ENCODE peak calls at places on chromosomes 13 and 19, in seven cellular contexts. One of them, this sample, is unnamed.

GRCh38 chr13:86383561-86383960 is 584.3 kb upstream of the SLITRK6 start:
- DNase-seq in fibroblast of mammary gland: no peak
- DNase-seq in colonic mucosa: no peak
- DNase-seq in ovary: no peak
- DNase-seq in neural progenitor cell: no peak
- DNase-seq in fibroblast of lung: no peak
- DNase-seq in cardiac muscle cell: no peak
- DNase-seq in this sample: no peak

GRCh38 chr13:20716951-20717350 is 13.5 kb downstream of the IL17D start:
- DNase-seq in ovary: no peak
- DNase-seq in fibroblast of lung: no peak
- DNase-seq in fibroblast of mammary gland: no peak
- DNase-seq in neural progenitor cell: peak; percentile 92
- DNase-seq in colonic mucosa: no peak
- DNase-seq in cardiac muscle cell: no peak
- DNase-seq in this sample: no peak

GRCh38 chr13:34967851-34968562 is 25.9 kb downstream of the NBEA start:
- DNase-seq in fibroblast of mammary gland: no peak
- DNase-seq in neural progenitor cell: no peak
- DNase-seq in fibroblast of lung: peak; percentile 71
- DNase-seq in colonic mucosa: no peak
- DNase-seq in ovary: no peak
- DNase-seq in cardiac muscle cell: no peak
- DNase-seq in this sample: peak; percentile 37

GRCh38 chr19:6262519-6262918 is 17.3 kb downstream of the MLLT1 start:
- DNase-seq in colonic mucosa: no peak
- DNase-seq in fibroblast of lung: no peak
- DNase-seq in neural progenitor cell: no peak
- DNase-seq in cardiac muscle cell: no peak
- DNase-seq in fibroblast of mammary gland: no peak
- DNase-seq in ovary: no peak
- DNase-seq in this sample: no peak

GRCh38 chr13:44181938-44182337 is 191.7 kb upstream of the SERP2 start:
- DNase-seq in fibroblast of lung: peak; percentile 49
- DNase-seq in neural progenitor cell: no peak
- DNase-seq in fibroblast of mammary gland: no peak
- DNase-seq in ovary: no peak
- DNase-seq in cardiac muscle cell: no peak
- DNase-seq in colonic mucosa: no peak
- DNase-seq in this sample: peak; percentile 44

GRCh38 chr13:31638577-31638976 is 100.7 kb upstream of the RXFP2 start:
- DNase-seq in fibroblast of mammary gland: peak; percentile 87
- DNase-seq in neural progenitor cell: no peak
- DNase-seq in fibroblast of lung: peak; percentile 82
- DNase-seq in ovary: no peak
- DNase-seq in colonic mucosa: no peak
- DNase-seq in cardiac muscle cell: peak; percentile 76
- DNase-seq in this sample: peak; percentile 85

GRCh38 chr13:79775830-79776229 is 294.9 kb downstream of the NDFIP2 start:
- DNase-seq in ovary: no peak
- DNase-seq in fibroblast of lung: peak; percentile 83
- DNase-seq in fibroblast of mammary gland: peak; percentile 80
- DNase-seq in cardiac muscle cell: peak; percentile 85
- DNase-seq in colonic mucosa: peak; percentile 61
- DNase-seq in neural progenitor cell: peak; percentile 61
- DNase-seq in this sample: peak; percentile 83

GRCh38 chr13:31946091-31946770 is 85.3 kb upstream of the FRY start:
- DNase-seq in cardiac muscle cell: peak; percentile 38
- DNase-seq in ovary: no peak
- DNase-seq in neural progenitor cell: no peak
- DNase-seq in fibroblast of mammary gland: no peak
- DNase-seq in fibroblast of lung: peak; percentile 33
- DNase-seq in colonic mucosa: no peak
- DNase-seq in this sample: no peak

GRCh38 chr19:51687791-51688664 is 5.1 kb upstream of the SPACA6 start:
- DNase-seq in fibroblast of lung: peak; percentile 60
- DNase-seq in ovary: peak; percentile 78
- DNase-seq in cardiac muscle cell: peak; percentile 71
- DNase-seq in colonic mucosa: peak; percentile 45
- DNase-seq in fibroblast of mammary gland: peak; percentile 74
- DNase-seq in neural progenitor cell: peak; percentile 72
- DNase-seq in this sample: peak; percentile 55

GRCh38 chr19:16104722-16105121 is 7.0 kb upstream of the RAB8A start:
- DNase-seq in fibroblast of lung: no peak
- DNase-seq in ovary: no peak
- DNase-seq in neural progenitor cell: no peak
- DNase-seq in cardiac muscle cell: no peak
- DNase-seq in fibroblast of mammary gland: peak; percentile 42
- DNase-seq in colonic mucosa: no peak
- DNase-seq in this sample: no peak

GRCh38 chr19:33147538-33147937 is 15.6 kb downstream of the WDR88 start:
- DNase-seq in colonic mucosa: no peak
- DNase-seq in ovary: no peak
- DNase-seq in neural progenitor cell: no peak
- DNase-seq in fibroblast of lung: no peak
- DNase-seq in fibroblast of mammary gland: no peak
- DNase-seq in cardiac muscle cell: no peak
- DNase-seq in this sample: no peak

GRCh38 chr19:4730740-4731171 is 7.1 kb upstream of the DPP9 start:
- DNase-seq in fibroblast of mammary gland: no peak
- DNase-seq in colonic mucosa: peak; percentile 55
- DNase-seq in fibroblast of lung: no peak
- DNase-seq in cardiac muscle cell: no peak
- DNase-seq in neural progenitor cell: no peak
- DNase-seq in ovary: no peak
- DNase-seq in this sample: no peak

GRCh38 chr13:49938274-49938673 is 2.1 kb upstream of the SPRYD7 start:
- DNase-seq in cardiac muscle cell: no peak
- DNase-seq in fibroblast of mammary gland: no peak
- DNase-seq in ovary: no peak
- DNase-seq in neural progenitor cell: no peak
- DNase-seq in colonic mucosa: peak; percentile 49
- DNase-seq in fibroblast of lung: no peak
- DNase-seq in this sample: no peak

DNA sequence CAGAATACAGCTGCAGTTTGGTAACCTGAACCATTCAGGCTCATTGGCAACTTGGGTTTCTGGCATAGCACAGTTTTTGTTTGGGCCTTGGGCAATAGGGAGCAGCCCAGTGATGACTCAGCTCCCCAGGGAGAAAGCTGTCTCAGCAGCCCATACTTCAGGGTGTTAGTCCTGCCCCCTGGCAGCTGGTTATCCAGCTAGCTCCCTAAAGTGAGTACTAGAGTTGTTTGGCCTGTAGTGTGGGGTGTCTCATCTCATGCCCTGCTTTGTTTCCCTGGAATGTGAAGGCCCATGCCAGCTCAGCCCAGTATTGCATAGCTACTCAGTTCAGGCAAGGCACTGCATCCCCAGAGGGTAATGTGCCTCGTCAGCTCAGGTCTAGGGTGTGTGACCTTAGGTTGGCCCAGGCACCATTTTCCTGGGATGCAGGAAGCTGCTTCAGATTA is 18.2 kb upstream of the ZNF543 start:
- DNase-seq in colonic mucosa: no peak
- DNase-seq in cardiac muscle cell: peak; percentile 97
- DNase-seq in fibroblast of mammary gland: peak; percentile 97
- DNase-seq in neural progenitor cell: no peak
- DNase-seq in fibroblast of lung: peak; percentile 88
- DNase-seq in ovary: no peak
- DNase-seq in this sample: peak; percentile 83
- TF ChIP-seq CTCF in colonic mucosa: no peak
- TF ChIP-seq CTCF in cardiac muscle cell: peak; percentile 14
- TF ChIP-seq CTCF in fibroblast of mammary gland: peak; percentile 11
- TF ChIP-seq CTCF in neural progenitor cell: no peak
- TF ChIP-seq CTCF in fibroblast of lung: no peak
- TF ChIP-seq CTCF in ovary: no peak
- TF ChIP-seq CTCF in this sample: no peak

GRCh38 chr19:55383789-55384575 is at the start of gene TMEM238:
- DNase-seq in neural progenitor cell: peak; percentile 88
- DNase-seq in cardiac muscle cell: peak; percentile 75
- DNase-seq in fibroblast of mammary gland: peak; percentile 64
- DNase-seq in ovary: peak; percentile 69
- DNase-seq in colonic mucosa: peak; percentile 83
- DNase-seq in fibroblast of lung: peak; percentile 71
- DNase-seq in this sample: peak; percentile 68
- TF ChIP-seq CTCF in neural progenitor cell: no peak
- TF ChIP-seq CTCF in cardiac muscle cell: no peak
- TF ChIP-seq CTCF in fibroblast of mammary gland: no peak
- TF ChIP-seq CTCF in ovary: no peak
- TF ChIP-seq CTCF in colonic mucosa: no peak
- TF ChIP-seq CTCF in fibroblast of lung: no peak
- TF ChIP-seq CTCF in this sample: no peak

GRCh38 chr19:35476149-35476548 is 14.1 kb downstream of the KRTDAP start:
- DNase-seq in colonic mucosa: no peak
- DNase-seq in fibroblast of mammary gland: no peak
- DNase-seq in ovary: no peak
- DNase-seq in fibroblast of lung: no peak
- DNase-seq in cardiac muscle cell: no peak
- DNase-seq in neural progenitor cell: peak; percentile 35
- DNase-seq in this sample: no peak
- TF ChIP-seq CTCF in colonic mucosa: no peak
- TF ChIP-seq CTCF in fibroblast of mammary gland: peak; percentile 4
- TF ChIP-seq CTCF in ovary: no peak
- TF ChIP-seq CTCF in fibroblast of lung: no peak
- TF ChIP-seq CTCF in cardiac muscle cell: peak; percentile 10
- TF ChIP-seq CTCF in neural progenitor cell: peak; percentile 54
- TF ChIP-seq CTCF in this sample: no peak

GRCh38 chr13:22039961-22040360 is 369.1 kb downstream of the FGF9 start:
- DNase-seq in fibroblast of mammary gland: no peak
- DNase-seq in ovary: no peak
- DNase-seq in colonic mucosa: no peak
- DNase-seq in fibroblast of lung: no peak
- DNase-seq in cardiac muscle cell: no peak
- DNase-seq in neural progenitor cell: no peak
- DNase-seq in this sample: no peak

GRCh38 chr13:22041741-22042140 is 370.9 kb downstream of the FGF9 start:
- DNase-seq in cardiac muscle cell: no peak
- DNase-seq in fibroblast of lung: no peak
- DNase-seq in fibroblast of mammary gland: no peak
- DNase-seq in neural progenitor cell: no peak
- DNase-seq in ovary: no peak
- DNase-seq in colonic mucosa: no peak
- DNase-seq in this sample: no peak

DNA sequence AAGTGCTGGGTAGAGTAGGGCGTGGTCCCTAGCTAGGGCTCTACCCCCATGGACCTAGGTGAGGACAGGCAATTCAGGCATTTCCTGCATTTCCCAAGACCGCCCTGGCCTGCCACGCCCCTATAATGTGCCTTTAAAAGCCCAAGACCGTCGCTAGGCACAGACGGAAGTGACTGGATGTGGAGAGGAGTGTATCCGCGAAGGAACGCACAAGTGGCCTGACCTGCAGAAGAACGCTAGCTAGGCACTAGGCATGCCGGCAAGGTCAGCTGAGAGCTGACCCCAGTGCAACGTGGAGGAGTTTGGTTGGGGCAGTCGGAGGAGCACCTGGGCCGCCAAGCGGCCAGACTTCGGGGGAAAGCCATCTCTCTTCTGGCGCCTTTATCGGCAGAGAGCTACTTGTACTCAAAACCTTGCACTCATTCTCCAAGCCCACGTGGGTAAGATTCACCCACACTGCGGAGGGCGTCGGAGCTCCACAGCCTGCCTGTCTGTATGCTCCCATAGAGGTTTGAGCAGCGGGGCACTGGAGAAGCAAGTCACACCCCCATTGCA is 370.0 kb downstream of the FGF9 start:
- DNase-seq in fibroblast of lung: no peak
- DNase-seq in fibroblast of mammary gland: no peak
- DNase-seq in neural progenitor cell: peak; percentile 25
- DNase-seq in ovary: no peak
- DNase-seq in colonic mucosa: no peak
- DNase-seq in cardiac muscle cell: no peak
- DNase-seq in this sample: no peak
- TF ChIP-seq CTCF in fibroblast of lung: no peak
- TF ChIP-seq CTCF in fibroblast of mammary gland: no peak
- TF ChIP-seq CTCF in neural progenitor cell: no peak
- TF ChIP-seq CTCF in ovary: no peak
- TF ChIP-seq CTCF in colonic mucosa: no peak
- TF ChIP-seq CTCF in cardiac muscle cell: no peak
- TF ChIP-seq CTCF in this sample: no peak

DNA sequence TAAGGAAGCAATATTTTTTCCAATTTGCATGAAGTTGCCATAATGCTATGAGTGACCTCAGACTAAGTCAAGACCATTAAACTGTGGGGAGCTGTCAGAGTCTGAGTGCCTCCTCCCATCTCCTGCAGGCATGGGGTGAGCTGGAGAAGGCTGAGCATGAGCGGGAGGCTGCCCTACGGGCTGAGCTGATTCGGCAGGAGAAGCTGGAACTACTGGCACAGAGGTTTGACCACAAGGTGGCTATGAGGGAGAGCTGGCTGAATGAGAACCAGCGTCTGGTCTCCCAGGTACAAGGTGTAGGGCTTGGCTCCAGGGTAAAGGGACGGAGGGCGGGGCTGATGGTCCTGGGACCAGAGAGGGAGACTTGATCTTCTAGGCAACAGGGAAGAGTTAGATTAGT is 35.8 kb downstream of the SPTBN4 start:
- DNase-seq in cardiac muscle cell: no peak
- DNase-seq in ovary: no peak
- DNase-seq in colonic mucosa: no peak
- DNase-seq in fibroblast of lung: no peak
- DNase-seq in fibroblast of mammary gland: no peak
- DNase-seq in neural progenitor cell: peak; percentile 27
- DNase-seq in this sample: no peak
- TF ChIP-seq CTCF in cardiac muscle cell: no peak
- TF ChIP-seq CTCF in ovary: no peak
- TF ChIP-seq CTCF in colonic mucosa: no peak
- TF ChIP-seq CTCF in fibroblast of lung: no peak
- TF ChIP-seq CTCF in fibroblast of mammary gland: no peak
- TF ChIP-seq CTCF in neural progenitor cell: peak; percentile 19
- TF ChIP-seq CTCF in this sample: peak; percentile 6

GRCh38 chr13:65656740-65657329 is 1573.3 kb downstream of the PCDH9 start:
- DNase-seq in colonic mucosa: no peak
- DNase-seq in cardiac muscle cell: peak; percentile 47
- DNase-seq in fibroblast of mammary gland: peak; percentile 47
- DNase-seq in fibroblast of lung: peak; percentile 12
- DNase-seq in neural progenitor cell: no peak
- DNase-seq in ovary: no peak
- DNase-seq in this sample: peak; percentile 40
- TF ChIP-seq CTCF in colonic mucosa: peak; percentile 25
- TF ChIP-seq CTCF in cardiac muscle cell: peak; percentile 67
- TF ChIP-seq CTCF in fibroblast of mammary gland: peak; percentile 63
- TF ChIP-seq CTCF in fibroblast of lung: peak; percentile 58
- TF ChIP-seq CTCF in neural progenitor cell: peak; percentile 61
- TF ChIP-seq CTCF in ovary: no peak
- TF ChIP-seq CTCF in this sample: peak; percentile 55

DNA sequence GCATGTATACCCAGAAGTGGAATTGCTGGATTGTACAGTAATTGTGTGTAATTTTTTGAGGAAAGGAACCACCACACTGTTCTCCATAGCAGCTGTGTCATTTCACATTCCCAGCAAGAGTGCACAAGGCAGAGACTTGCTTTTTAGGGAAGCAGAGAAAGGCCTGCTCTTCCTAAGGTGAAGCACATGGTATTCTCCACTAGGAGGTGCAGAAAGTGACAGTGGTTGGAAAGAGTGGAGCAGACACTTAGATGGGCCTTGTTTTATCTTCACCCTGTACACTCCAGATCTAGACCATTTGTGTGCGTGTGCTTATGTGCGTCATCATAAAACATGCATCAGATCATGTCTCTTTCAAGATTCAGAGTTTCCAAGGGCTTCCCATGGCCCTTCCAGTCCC is 35.0 kb downstream of the FAM124A start:
- DNase-seq in ovary: no peak
- DNase-seq in cardiac muscle cell: no peak
- DNase-seq in fibroblast of lung: no peak
- DNase-seq in fibroblast of mammary gland: no peak
- DNase-seq in colonic mucosa: no peak
- DNase-seq in neural progenitor cell: no peak
- DNase-seq in this sample: no peak
- TF ChIP-seq CTCF in ovary: no peak
- TF ChIP-seq CTCF in cardiac muscle cell: no peak
- TF ChIP-seq CTCF in fibroblast of lung: no peak
- TF ChIP-seq CTCF in fibroblast of mammary gland: peak; percentile 10
- TF ChIP-seq CTCF in colonic mucosa: no peak
- TF ChIP-seq CTCF in neural progenitor cell: no peak
- TF ChIP-seq CTCF in this sample: no peak